ENCODE peak calls at places on chromosomes 3 and 15, in five cellular contexts. A, T, S, J and Z are unnamed samples. For H3K36me3 and H3K4me1, the result is how much of the 10 kb centered on the place peaks cover.

GRCh38 chr3:45528429-45528828 is 66.1 kb upstream of the LIMD1 start:
- DNase-seq in A (no peak), T (no peak), S (no peak), J (no peak), Z (no peak)

GRCh38 chr3:72818915-72819314 is 29.3 kb downstream of the SHQ1 start:
- DNase-seq in A (no peak), T (no peak), S (no peak), J (no peak), Z (no peak)

GRCh38 chr3:162776137-162776536 is 1279.5 kb downstream of the OTOL1 start:
- DNase-seq in A (no peak), T (no peak), S (no peak), J (no peak), Z (no peak)

GRCh38 chr15:79970921-79971434 is at the start of gene BCL2A1:
- DNase-seq in A (peak), T (peak), S (peak), J (no peak), Z (peak)

GRCh38 chr3:66449411-66449931 is 51.4 kb downstream of the LRIG1 start:
- DNase-seq in A (no peak), T (no peak), S (no peak), J (peak), Z (no peak)

GRCh38 chr3:188194327-188194726 is 40.4 kb downstream of the LPP start:
- DNase-seq in A (no peak), T (no peak), S (no peak), J (no peak), Z (no peak)

GRCh38 chr3:44992555-44993470 is 16.8 kb downstream of the EXOSC7 start:
- DNase-seq in A (no peak), T (no peak), S (no peak), J (no peak), Z (no peak)

GRCh38 chr3:124771083-124771445 is 40.8 kb downstream of the UMPS start:
- DNase-seq in A (no peak), T (no peak), S (no peak), J (no peak), Z (no peak)

GRCh38 chr3:31709005-31709404 is 176.3 kb downstream of the STT3B start:
- DNase-seq in A (no peak), T (no peak), S (no peak), J (no peak), Z (no peak)

GRCh38 chr3:58104155-58104554 is 95.9 kb downstream of the FLNB start:
- DNase-seq in A (no peak), T (no peak), S (no peak), J (no peak), Z (no peak)

GRCh38 chr3:153210660-153211059 is 48.6 kb downstream of the RAP2B start:
- DNase-seq in A (no peak), T (no peak), S (no peak), J (no peak), Z (no peak)

GRCh38 chr3:139267300-139268246 is 76.2 kb upstream of the MRPS22 start:
- DNase-seq in A (no peak), T (no peak), S (no peak), J (peak), Z (no peak)

GRCh38 chr3:16476636-16477035 is 36.9 kb downstream of the RFTN1 start:
- DNase-seq in A (peak), T (no peak), S (no peak), J (no peak), Z (no peak)

GRCh38 chr15:66883322-66883911 is 181.4 kb downstream of the SMAD6 start:
- DNase-seq in A (no peak), T (no peak), S (peak), J (peak), Z (peak)

GRCh38 chr15:38389924-38390542 is 63.9 kb upstream of the FAM98B start:
- DNase-seq in A (peak), T (peak), S (peak), J (peak), Z (peak)

GRCh38 chr3:10757021-10757820 is 58.8 kb upstream of the SLC6A11 start:
- DNase-seq in A (no peak), T (no peak), S (no peak), J (peak), Z (no peak)

GRCh38 chr15:64149424-64150235 is 1.9 kb upstream of the SNX22 start:
- DNase-seq in A (no peak), T (no peak), S (no peak), J (no peak), Z (no peak)

GRCh38 chr15:72532991-72533601 is 59.0 kb downstream of the ARIH1 start:
- DNase-seq in A (peak), T (no peak), S (no peak), J (no peak), Z (peak)

GRCh38 chr15:26355671-26356070 is 417.2 kb downstream of the GABRB3 start:
- DNase-seq in A (no peak), T (no peak), S (no peak), J (no peak), Z (no peak)

GRCh38 chr3:141728355-141728892 is 9.7 kb upstream of the RNF7 start:
- DNase-seq in A (no peak), T (no peak), S (no peak), J (no peak), Z (no peak)

GRCh38 chr3:81451611-81452010 is 309.8 kb downstream of the GBE1 start:
- DNase-seq in A (no peak), T (no peak), S (no peak), J (no peak), Z (no peak)

GRCh38 chr3:18527691-18528090 is 102.6 kb upstream of the SATB1 start:
- DNase-seq in A (no peak), T (no peak), S (no peak), J (no peak), Z (no peak)

GRCh38 chr3:184184546-184185234 is 1.3 kb upstream of the ABCF3 start:
- DNase-seq in A (no peak), T (no peak), S (no peak), J (no peak), Z (no peak)

GRCh38 chr15:56064152-56064551 is 70.7 kb upstream of the NEDD4 start:
- DNase-seq in A (no peak), T (no peak), S (no peak), J (no peak), Z (no peak)

GRCh38 chr3:127803619-127804018 is 18.7 kb downstream of the MGLL start:
- DNase-seq in A (no peak), T (no peak), S (no peak), J (no peak), Z (no peak)

GRCh38 chr3:123134671-123135070 is 67.1 kb upstream of the SEC22A start:
- DNase-seq in A (no peak), T (no peak), S (no peak), J (no peak), Z (no peak)

GRCh38 chr3:56894912-56895431 is 93.2 kb upstream of the ARHGEF3 start:
- DNase-seq in A (peak), T (no peak), S (no peak), J (no peak), Z (no peak)

GRCh38 chr3:160003520-160004128 is 15.0 kb downstream of the IL12A start:
- DNase-seq in A (peak), T (no peak), S (peak), J (no peak), Z (peak)

GRCh38 chr3:174325834-174326705 is 533.1 kb upstream of the NAALADL2 start:
- DNase-seq in A (no peak), T (no peak), S (no peak), J (no peak), Z (no peak)

GRCh38 chr3:47000922-47001730 is 21.7 kb downstream of the NBEAL2 start:
- DNase-seq in A (no peak), T (no peak), S (no peak), J (no peak), Z (no peak)

GRCh38 chr15:101456079-101456791 is 33.3 kb downstream of the PCSK6 start:
- DNase-seq in A (no peak), T (no peak), S (no peak), J (peak), Z (no peak)
- H3K36me3 ChIP-seq in A (under half), T (under half), S (under half), J (under half), Z (under half)

GRCh38 chr15:78069052-78069414 is 8.5 kb downstream of the TBC1D2B start:
- DNase-seq in A (no peak), T (no peak), S (no peak), J (no peak), Z (no peak)

GRCh38 chr15:78071378-78071777 is 6.1 kb downstream of the TBC1D2B start:
- DNase-seq in A (no peak), T (no peak), S (no peak), J (no peak), Z (no peak)

GRCh38 chr15:78072080-78072892 is 5.2 kb downstream of the TBC1D2B start:
- DNase-seq in A (peak), T (no peak), S (peak), J (peak), Z (no peak)

GRCh38 chr15:78069630-78070029 is 7.9 kb downstream of the TBC1D2B start:
- DNase-seq in A (no peak), T (no peak), S (no peak), J (no peak), Z (no peak)

DNA sequence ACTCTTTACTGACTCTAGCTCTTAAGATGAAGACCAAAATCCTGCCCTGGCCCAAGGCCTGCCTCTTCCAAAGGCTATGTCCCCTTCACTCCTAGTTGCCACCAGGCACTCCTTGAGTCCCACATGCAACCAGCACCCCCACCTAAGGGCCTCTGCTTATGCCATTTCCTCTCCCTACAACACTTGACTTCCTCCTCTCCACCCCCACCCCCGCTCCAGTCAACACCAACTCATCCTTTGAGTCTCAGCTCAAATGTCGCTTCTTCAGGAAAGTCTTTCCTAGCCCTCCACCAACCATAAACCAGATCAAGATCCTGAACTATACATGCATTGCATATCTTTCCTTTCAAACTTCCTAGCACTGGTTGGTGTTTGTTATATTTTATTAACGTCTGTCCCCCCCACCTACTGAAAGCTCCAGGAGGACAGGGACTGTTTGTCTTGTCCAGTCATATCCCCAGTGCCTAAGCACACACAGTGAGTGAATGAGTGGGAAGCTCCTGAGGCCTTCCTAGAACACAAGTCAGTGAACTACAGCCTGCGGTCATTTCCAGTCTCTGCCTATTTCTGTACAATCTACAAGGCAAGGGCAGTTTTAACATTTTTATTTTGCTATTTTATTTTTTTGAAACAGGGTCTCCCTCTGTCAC is 7.3 kb downstream of the TBC1D2B start:
- DNase-seq in A (peak), T (no peak), S (no peak), J (no peak), Z (no peak)
- H3K4me1 ChIP-seq in A (half or more), T (half or more), S (half or more), J (under half), Z (half or more)

GRCh38 chr15:75181780-75182179 is 19.9 kb upstream of the C15orf39 start:
- DNase-seq in A (no peak), T (no peak), S (no peak), J (no peak), Z (no peak)

GRCh38 chr15:75177360-75178071 is 24.2 kb upstream of the C15orf39 start:
- DNase-seq in A (no peak), T (no peak), S (no peak), J (no peak), Z (no peak)

GRCh38 chr15:75179773-75180140 is 21.9 kb upstream of the C15orf39 start:
- DNase-seq in A (no peak), T (no peak), S (no peak), J (no peak), Z (no peak)

GRCh38 chr15:75178171-75178937 is 23.3 kb upstream of the C15orf39 start:
- DNase-seq in A (no peak), T (no peak), S (peak), J (no peak), Z (no peak)

GRCh38 chr15:75178938-75179772 is 22.5 kb upstream of the C15orf39 start:
- DNase-seq in A (no peak), T (no peak), S (no peak), J (no peak), Z (no peak)
- H3K4me3 ChIP-seq in A (no peak), T (no peak), S (peak), J (peak), Z (no peak)

GRCh38 chr3:42176635-42177034 is 85.5 kb downstream of the TRAK1 start:
- DNase-seq in A (no peak), T (no peak), S (no peak), J (peak), Z (no peak)
- H3K36me3 ChIP-seq in A (under half), T (under half), S (under half), J (under half), Z (under half)

GRCh38 chr3:129506272-129506742 is 22.1 kb upstream of the RHO start:
- DNase-seq in A (no peak), T (no peak), S (no peak), J (no peak), Z (no peak)
- H3K4me1 ChIP-seq in A (under half), T (under half), S (under half), J (under half), Z (under half)